ENCODE peak calls at places on chromosomes 5 and 9, in five cellular contexts. One of them, this sample, is unnamed.

GRCh38 chr9:108386859-108387384 is 468.9 kb downstream of the ACTL7B start:
- DNase-seq in A549: no peak
- DNase-seq in GM12878: no peak
- DNase-seq in K562: no peak
- DNase-seq in HepG2: no peak
- DNase-seq in this sample: no peak

GRCh38 chr9:88280816-88281382 is 107.3 kb upstream of the SPIN1 start:
- DNase-seq in GM12878: no peak
- DNase-seq in K562: no peak
- DNase-seq in A549: no peak
- DNase-seq in HepG2: no peak
- DNase-seq in this sample: peak

GRCh38 chr5:157086751-157087359 is 22.0 kb downstream of the HAVCR2 start:
- DNase-seq in HepG2: no peak
- DNase-seq in GM12878: no peak
- DNase-seq in A549: no peak
- DNase-seq in K562: no peak
- DNase-seq in this sample: no peak

GRCh38 chr5:127515693-127516440 is 1.6 kb upstream of the PRRC1 start:
- DNase-seq in HepG2: peak
- DNase-seq in A549: no peak
- DNase-seq in GM12878: no peak
- DNase-seq in K562: no peak
- DNase-seq in this sample: no peak

GRCh38 chr5:61919920-61920319 is 386.1 kb upstream of the KIF2A start:
- DNase-seq in K562: no peak
- DNase-seq in A549: no peak
- DNase-seq in GM12878: no peak
- DNase-seq in HepG2: peak
- DNase-seq in this sample: no peak

GRCh38 chr5:95709967-95710650 is 21.0 kb upstream of the RHOBTB3 start:
- DNase-seq in GM12878: no peak
- DNase-seq in A549: no peak
- DNase-seq in K562: peak
- DNase-seq in HepG2: peak
- DNase-seq in this sample: no peak

GRCh38 chr9:18622186-18622836 is 148.4 kb downstream of the ADAMTSL1 start:
- DNase-seq in A549: no peak
- DNase-seq in K562: no peak
- DNase-seq in HepG2: peak
- DNase-seq in GM12878: no peak
- DNase-seq in this sample: no peak

GRCh38 chr9:95620296-95620695 is 103.5 kb upstream of the PTCH1 start:
- DNase-seq in K562: no peak
- DNase-seq in HepG2: no peak
- DNase-seq in A549: no peak
- DNase-seq in GM12878: no peak
- DNase-seq in this sample: no peak

GRCh38 chr9:534886-535285 is 306.6 kb upstream of the DMRT1 start:
- DNase-seq in K562: no peak
- DNase-seq in A549: no peak
- DNase-seq in HepG2: no peak
- DNase-seq in GM12878: no peak
- DNase-seq in this sample: no peak

GRCh38 chr9:114366334-114367128 is 21.3 kb downstream of the AKNA start:
- DNase-seq in GM12878: no peak
- DNase-seq in HepG2: no peak
- DNase-seq in A549: no peak
- DNase-seq in K562: no peak
- DNase-seq in this sample: no peak

GRCh38 chr5:72892846-72893245 is 63.0 kb upstream of the FCHO2 start:
- DNase-seq in GM12878: no peak
- DNase-seq in K562: no peak
- DNase-seq in A549: no peak
- DNase-seq in HepG2: no peak
- DNase-seq in this sample: no peak

GRCh38 chr5:140575309-140575708 is 10.7 kb downstream of the SLC35A4 start:
- DNase-seq in GM12878: no peak
- DNase-seq in A549: no peak
- DNase-seq in K562: peak
- DNase-seq in HepG2: peak
- DNase-seq in this sample: no peak

GRCh38 chr5:140570058-140570457 is 5.4 kb downstream of the SLC35A4 start:
- DNase-seq in GM12878: no peak
- DNase-seq in K562: peak
- DNase-seq in HepG2: no peak
- DNase-seq in A549: no peak
- DNase-seq in this sample: no peak

GRCh38 chr5:78602400-78602799 is 46.2 kb downstream of the LHFPL2 start:
- DNase-seq in A549: peak
- DNase-seq in K562: no peak
- DNase-seq in HepG2: peak
- DNase-seq in GM12878: no peak
- DNase-seq in this sample: no peak

GRCh38 chr5:138149530-138149929 is 10.3 kb upstream of the NME5 start:
- DNase-seq in K562: no peak
- DNase-seq in HepG2: no peak
- DNase-seq in GM12878: no peak
- DNase-seq in A549: no peak
- DNase-seq in this sample: no peak

GRCh38 chr5:57412010-57412409 is 70.6 kb downstream of the ACTBL2 start:
- DNase-seq in HepG2: no peak
- DNase-seq in GM12878: no peak
- DNase-seq in K562: no peak
- DNase-seq in A549: no peak
- DNase-seq in this sample: no peak

GRCh38 chr5:179371681-179372675 is 26.7 kb upstream of the ADAMTS2 start:
- DNase-seq in A549: no peak
- DNase-seq in HepG2: no peak
- DNase-seq in GM12878: no peak
- DNase-seq in K562: no peak
- DNase-seq in this sample: no peak

GRCh38 chr5:87327998-87328397 is 60.3 kb downstream of the RASA1 start:
- DNase-seq in K562: no peak
- DNase-seq in HepG2: no peak
- DNase-seq in GM12878: no peak
- DNase-seq in A549: no peak
- DNase-seq in this sample: no peak

GRCh38 chr9:19290103-19290502 is 59.6 kb downstream of the DENND4C start:
- DNase-seq in HepG2: no peak
- DNase-seq in GM12878: no peak
- DNase-seq in K562: no peak
- DNase-seq in A549: no peak
- DNase-seq in this sample: no peak

GRCh38 chr5:179880066-179880650 is 21.5 kb upstream of the MRNIP start:
- DNase-seq in K562: no peak
- DNase-seq in A549: no peak
- DNase-seq in GM12878: no peak
- DNase-seq in HepG2: no peak
- DNase-seq in this sample: no peak

GRCh38 chr5:88438006-88438405 is 169.4 kb upstream of the TMEM161B start:
- DNase-seq in GM12878: no peak
- DNase-seq in HepG2: no peak
- DNase-seq in K562: no peak
- DNase-seq in A549: peak
- DNase-seq in this sample: no peak

GRCh38 chr5:157290156-157290980 is 24.4 kb downstream of the CYFIP2 start:
- DNase-seq in K562: no peak
- DNase-seq in HepG2: peak
- DNase-seq in GM12878: no peak
- DNase-seq in A549: peak
- DNase-seq in this sample: no peak

GRCh38 chr9:137478613-137479314 is 19.6 kb upstream of the NSMF start:
- DNase-seq in GM12878: no peak
- DNase-seq in A549: no peak
- DNase-seq in HepG2: no peak
- DNase-seq in K562: no peak
- DNase-seq in this sample: no peak

GRCh38 chr9:137477778-137478612 is 18.9 kb upstream of the NSMF start:
- DNase-seq in GM12878: no peak
- DNase-seq in A549: no peak
- DNase-seq in K562: no peak
- DNase-seq in HepG2: no peak
- DNase-seq in this sample: no peak

GRCh38 chr9:137479892-137480685 is 21.0 kb upstream of the NSMF start:
- DNase-seq in K562: no peak
- DNase-seq in A549: no peak
- DNase-seq in HepG2: no peak
- DNase-seq in GM12878: no peak
- DNase-seq in this sample: no peak

GRCh38 chr9:137480686-137481683 is 21.9 kb upstream of the NSMF start:
- DNase-seq in A549: no peak
- DNase-seq in GM12878: no peak
- DNase-seq in HepG2: no peak
- DNase-seq in K562: no peak
- DNase-seq in this sample: no peak

DNA sequence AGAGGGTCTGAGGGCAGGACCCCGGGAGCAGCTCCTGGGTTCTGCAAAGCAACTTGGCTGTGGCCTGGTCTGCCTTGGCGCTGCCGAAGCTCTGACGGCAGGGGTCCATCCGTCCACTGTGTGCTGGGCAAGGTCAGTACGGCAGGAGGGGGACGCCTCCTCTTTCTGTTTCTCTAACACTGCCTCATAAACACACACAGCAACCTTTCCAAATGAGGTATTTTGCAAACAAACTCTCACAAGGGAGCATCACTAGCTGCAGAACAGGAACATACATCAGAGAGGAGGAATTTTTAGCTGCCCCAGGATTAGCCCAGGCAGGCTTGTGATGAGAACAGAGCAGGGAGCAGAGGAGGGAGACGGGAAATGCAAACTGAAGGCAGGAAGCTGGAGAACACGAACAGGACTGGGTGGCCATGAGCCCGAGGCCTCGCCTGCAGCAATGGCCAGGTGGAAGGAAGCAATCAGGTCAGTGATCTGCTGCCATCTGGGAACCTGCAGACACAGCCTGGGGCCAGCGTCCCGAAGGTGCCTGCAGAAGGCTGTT is 20.3 kb upstream of the NSMF start:
- DNase-seq in A549: no peak
- DNase-seq in GM12878: no peak
- DNase-seq in HepG2: no peak
- DNase-seq in K562: no peak
- DNase-seq in this sample: no peak
- TF ChIP-seq HDAC2 in A549: no peak
- TF ChIP-seq HDAC2 in GM12878: no peak
- TF ChIP-seq HDAC2 in HepG2: no peak
- TF ChIP-seq HDAC2 in K562: no peak
- TF ChIP-seq HDAC2 in this sample: no peak

DNA sequence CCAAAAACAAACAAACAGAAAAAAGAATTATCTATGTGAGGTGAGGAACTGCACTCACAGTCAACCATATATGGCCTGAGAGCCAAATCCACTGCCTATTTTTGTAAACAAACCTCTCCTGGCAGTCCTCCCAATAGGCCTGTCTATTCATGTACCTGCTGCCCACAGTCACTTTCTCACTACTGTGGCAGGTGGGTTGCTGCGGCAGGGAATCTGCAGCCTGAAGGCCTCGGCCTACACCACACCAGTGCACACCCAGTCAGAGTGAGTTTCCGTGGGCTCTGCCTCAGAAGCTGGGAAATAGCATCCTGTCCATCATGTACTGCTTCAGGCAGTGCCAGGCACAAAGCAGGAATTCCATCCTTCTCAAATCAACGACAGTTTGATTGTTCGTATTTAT is 82.3 kb downstream of the SPTLC1 start:
- DNase-seq in A549: no peak
- DNase-seq in HepG2: no peak
- DNase-seq in K562: no peak
- DNase-seq in GM12878: no peak
- DNase-seq in this sample: no peak
- TF ChIP-seq HDAC2 in A549: no peak
- TF ChIP-seq HDAC2 in HepG2: no peak
- TF ChIP-seq HDAC2 in K562: no peak
- TF ChIP-seq HDAC2 in GM12878: no peak
- TF ChIP-seq HDAC2 in this sample: no peak

DNA sequence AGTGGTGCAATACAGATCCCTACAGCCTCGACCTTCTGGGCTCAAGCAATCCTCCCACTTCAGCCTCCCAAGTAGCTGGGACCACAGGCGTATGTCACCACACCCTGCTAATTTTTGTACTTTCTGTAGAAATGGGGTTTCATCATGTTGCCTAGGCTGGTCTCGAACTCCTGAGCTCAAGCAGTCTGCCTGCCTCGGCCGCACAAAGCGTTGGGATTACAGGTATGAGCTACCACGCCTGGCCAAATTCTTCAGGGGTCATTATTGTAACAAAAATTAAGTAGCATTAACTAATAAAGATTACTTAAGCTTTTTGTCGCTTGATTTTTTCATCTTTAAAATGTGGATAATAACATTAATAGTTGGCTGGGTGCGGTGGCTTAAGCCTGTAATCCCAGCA is 195.3 kb upstream of the IER5L start:
- DNase-seq in A549: no peak
- DNase-seq in GM12878: no peak
- DNase-seq in HepG2: no peak
- DNase-seq in K562: no peak
- DNase-seq in this sample: no peak
- TF ChIP-seq HDAC2 in A549: no peak
- TF ChIP-seq HDAC2 in GM12878: no peak
- TF ChIP-seq HDAC2 in HepG2: no peak
- TF ChIP-seq HDAC2 in K562: no peak
- TF ChIP-seq HDAC2 in this sample: no peak

GRCh38 chr5:33852327-33852726 is 39.5 kb downstream of the ADAMTS12 start:
- DNase-seq in HepG2: no peak
- DNase-seq in K562: no peak
- DNase-seq in GM12878: no peak
- DNase-seq in A549: no peak
- DNase-seq in this sample: no peak
- TF ChIP-seq HDAC2 in HepG2: no peak
- TF ChIP-seq HDAC2 in K562: no peak
- TF ChIP-seq HDAC2 in GM12878: no peak
- TF ChIP-seq HDAC2 in A549: no peak
- TF ChIP-seq HDAC2 in this sample: no peak